ENCODE peak calls at places on chromosomes 4 and X, in six cellular contexts. One of them, this sample, is unnamed.

GRCh38 chr4:3071811-3072210 is 2.5 kb downstream of the HTT-AS start:
- DNase-seq in epithelial cell of esophagus: no peak
- DNase-seq in anterior cingulate cortex: no peak
- DNase-seq in H9: no peak
- DNase-seq in nucleus accumbens: no peak
- DNase-seq in HT1080: no peak
- DNase-seq in this sample: no peak

GRCh38 chrX:132602701-132603100 is 113.9 kb upstream of the MBNL3 start:
- DNase-seq in nucleus accumbens: no peak
- DNase-seq in epithelial cell of esophagus: no peak
- DNase-seq in H9: no peak
- DNase-seq in anterior cingulate cortex: no peak
- DNase-seq in HT1080: no peak
- DNase-seq in this sample: no peak

GRCh38 chrX:96424007-96424406 is 260.6 kb upstream of the DIAPH2 start:
- DNase-seq in anterior cingulate cortex: no peak
- DNase-seq in epithelial cell of esophagus: peak; percentile 9
- DNase-seq in H9: no peak
- DNase-seq in HT1080: no peak
- DNase-seq in nucleus accumbens: no peak
- DNase-seq in this sample: no peak

GRCh38 chrX:133660356-133660755 is 245.1 kb upstream of the GPC4 start:
- DNase-seq in H9: no peak
- DNase-seq in nucleus accumbens: no peak
- DNase-seq in epithelial cell of esophagus: peak; percentile 58
- DNase-seq in anterior cingulate cortex: no peak
- DNase-seq in HT1080: peak; percentile 69
- DNase-seq in this sample: no peak

GRCh38 chr4:96073446-96073845 is 233.6 kb downstream of the PDHA2 start:
- DNase-seq in epithelial cell of esophagus: peak; percentile 11
- DNase-seq in nucleus accumbens: no peak
- DNase-seq in H9: no peak
- DNase-seq in HT1080: peak; percentile 77
- DNase-seq in anterior cingulate cortex: no peak
- DNase-seq in this sample: no peak

GRCh38 chr4:48173055-48173991 is 39.3 kb upstream of the TXK start:
- DNase-seq in H9: peak; percentile 36
- DNase-seq in HT1080: peak; percentile 83
- DNase-seq in nucleus accumbens: no peak
- DNase-seq in epithelial cell of esophagus: peak; percentile 81
- DNase-seq in anterior cingulate cortex: no peak
- DNase-seq in this sample: no peak

GRCh38 chr4:173214661-173215060 is 46.0 kb downstream of the GALNT7 start:
- DNase-seq in HT1080: peak; percentile 50
- DNase-seq in H9: no peak
- DNase-seq in nucleus accumbens: no peak
- DNase-seq in anterior cingulate cortex: no peak
- DNase-seq in epithelial cell of esophagus: peak; percentile 47
- DNase-seq in this sample: no peak

GRCh38 chr4:8192748-8193738 is 6.0 kb upstream of the SH3TC1 start:
- DNase-seq in epithelial cell of esophagus: peak; percentile 83
- DNase-seq in nucleus accumbens: no peak
- DNase-seq in anterior cingulate cortex: no peak
- DNase-seq in H9: no peak
- DNase-seq in HT1080: peak; percentile 55
- DNase-seq in this sample: peak; percentile 66

GRCh38 chr4:79235074-79235473 is 90.8 kb downstream of the NAA11 start:
- DNase-seq in H9: no peak
- DNase-seq in anterior cingulate cortex: no peak
- DNase-seq in nucleus accumbens: no peak
- DNase-seq in HT1080: no peak
- DNase-seq in epithelial cell of esophagus: no peak
- DNase-seq in this sample: no peak

GRCh38 chr4:139331185-139331584 is 28.9 kb upstream of the NDUFC1 start:
- DNase-seq in epithelial cell of esophagus: peak; percentile 46
- DNase-seq in anterior cingulate cortex: no peak
- DNase-seq in H9: no peak
- DNase-seq in HT1080: peak; percentile 6
- DNase-seq in nucleus accumbens: no peak
- DNase-seq in this sample: no peak

GRCh38 chr4:137524642-137525384 is 7.5 kb downstream of the PCDH18 start:
- DNase-seq in anterior cingulate cortex: no peak
- DNase-seq in H9: no peak
- DNase-seq in epithelial cell of esophagus: no peak
- DNase-seq in HT1080: no peak
- DNase-seq in nucleus accumbens: no peak
- DNase-seq in this sample: no peak

GRCh38 chr4:83180469-83180968 is 66.0 kb upstream of the PLAC8 start:
- DNase-seq in anterior cingulate cortex: no peak
- DNase-seq in nucleus accumbens: no peak
- DNase-seq in H9: no peak
- DNase-seq in epithelial cell of esophagus: no peak
- DNase-seq in HT1080: no peak
- DNase-seq in this sample: no peak

GRCh38 chr4:169311643-169312365 is 41.0 kb upstream of the SH3RF1 start:
- DNase-seq in HT1080: peak; percentile 56
- DNase-seq in H9: peak; percentile 69
- DNase-seq in epithelial cell of esophagus: peak; percentile 62
- DNase-seq in anterior cingulate cortex: no peak
- DNase-seq in nucleus accumbens: no peak
- DNase-seq in this sample: no peak

GRCh38 chr4:58216461-58216860 is 1106.3 kb upstream of the IGFBP7 start:
- DNase-seq in anterior cingulate cortex: no peak
- DNase-seq in epithelial cell of esophagus: no peak
- DNase-seq in HT1080: no peak
- DNase-seq in H9: no peak
- DNase-seq in nucleus accumbens: no peak
- DNase-seq in this sample: no peak